ENCODE peak calls at places on chromosome 22, in six cellular contexts. One of them, this sample, is unnamed.

GRCh38 chr22:50396751-50397370 is 53.7 kb downstream of the PPP6R2 start:
- DNase-seq in CD8-positive, alpha-beta T cell: no peak
- DNase-seq in BE2C: no peak
- DNase-seq in cardiac muscle cell: no peak
- DNase-seq in tibial artery: no peak
- DNase-seq in PC-3: peak; percentile 11
- DNase-seq in this sample: no peak

GRCh38 chr22:44305888-44306287 is 6.9 kb downstream of the SHISAL1 start:
- DNase-seq in CD8-positive, alpha-beta T cell: no peak
- DNase-seq in BE2C: no peak
- DNase-seq in cardiac muscle cell: no peak
- DNase-seq in tibial artery: no peak
- DNase-seq in PC-3: no peak
- DNase-seq in this sample: no peak

GRCh38 chr22:41636467-41636866 is 15.4 kb downstream of the XRCC6 start:
- DNase-seq in CD8-positive, alpha-beta T cell: no peak
- DNase-seq in BE2C: no peak
- DNase-seq in cardiac muscle cell: no peak
- DNase-seq in tibial artery: no peak
- DNase-seq in PC-3: peak; percentile 76
- DNase-seq in this sample: no peak

GRCh38 chr22:22993184-22993583 is 77.1 kb upstream of the GNAZ start:
- DNase-seq in CD8-positive, alpha-beta T cell: no peak
- DNase-seq in BE2C: no peak
- DNase-seq in cardiac muscle cell: no peak
- DNase-seq in tibial artery: no peak
- DNase-seq in PC-3: no peak
- DNase-seq in this sample: no peak

GRCh38 chr22:39214006-39214382 is 30.8 kb downstream of the PDGFB start:
- DNase-seq in CD8-positive, alpha-beta T cell: no peak
- DNase-seq in BE2C: no peak
- DNase-seq in cardiac muscle cell: no peak
- DNase-seq in tibial artery: no peak
- DNase-seq in PC-3: peak; percentile 13
- DNase-seq in this sample: peak; percentile 14

GRCh38 chr22:50011447-50012200 is 941 bp downstream of the IL17REL start:
- DNase-seq in CD8-positive, alpha-beta T cell: no peak
- DNase-seq in BE2C: peak; percentile 6
- DNase-seq in cardiac muscle cell: no peak
- DNase-seq in tibial artery: no peak
- DNase-seq in PC-3: no peak
- DNase-seq in this sample: no peak

GRCh38 chr22:22201925-22202343 is 42.7 kb upstream of the VPREB1 start:
- DNase-seq in CD8-positive, alpha-beta T cell: no peak
- DNase-seq in BE2C: no peak
- DNase-seq in cardiac muscle cell: no peak
- DNase-seq in tibial artery: no peak
- DNase-seq in PC-3: no peak
- DNase-seq in this sample: no peak

GRCh38 chr22:25057013-25057881 is 104.7 kb downstream of the KIAA1671 start:
- DNase-seq in CD8-positive, alpha-beta T cell: peak; percentile 50
- DNase-seq in BE2C: peak; percentile 81
- DNase-seq in cardiac muscle cell: peak; percentile 72
- DNase-seq in tibial artery: peak; percentile 58
- DNase-seq in PC-3: peak; percentile 79
- DNase-seq in this sample: no peak

GRCh38 chr22:31753005-31753633 is 700 bp upstream of the DEPDC5 start:
- DNase-seq in CD8-positive, alpha-beta T cell: no peak
- DNase-seq in BE2C: peak; percentile 85
- DNase-seq in cardiac muscle cell: peak; percentile 93
- DNase-seq in tibial artery: peak; percentile 37
- DNase-seq in PC-3: peak; percentile 5
- DNase-seq in this sample: peak; percentile 61

GRCh38 chr22:41966607-41967240 is 2.5 kb upstream of the SEPTIN3 start:
- DNase-seq in CD8-positive, alpha-beta T cell: no peak
- DNase-seq in BE2C: peak; percentile 70
- DNase-seq in cardiac muscle cell: peak; percentile 25
- DNase-seq in tibial artery: peak; percentile 39
- DNase-seq in PC-3: peak; percentile 80
- DNase-seq in this sample: no peak

GRCh38 chr22:39546064-39546365 is 13.5 kb upstream of the RPS19BP1 start:
- DNase-seq in CD8-positive, alpha-beta T cell: no peak
- DNase-seq in BE2C: no peak
- DNase-seq in cardiac muscle cell: no peak
- DNase-seq in tibial artery: no peak
- DNase-seq in PC-3: no peak
- DNase-seq in this sample: no peak

GRCh38 chr22:38696606-38697005 is 4.1 kb downstream of the JOSD1 start:
- DNase-seq in CD8-positive, alpha-beta T cell: no peak
- DNase-seq in BE2C: no peak
- DNase-seq in cardiac muscle cell: no peak
- DNase-seq in tibial artery: no peak
- DNase-seq in PC-3: peak; percentile 77
- DNase-seq in this sample: peak; percentile 53

GRCh38 chr22:26394787-26395186 is 34.3 kb upstream of the ASPHD2 start:
- DNase-seq in CD8-positive, alpha-beta T cell: no peak
- DNase-seq in BE2C: no peak
- DNase-seq in cardiac muscle cell: no peak
- DNase-seq in tibial artery: no peak
- DNase-seq in PC-3: no peak
- DNase-seq in this sample: no peak

GRCh38 chr22:31750365-31751284 is 693 bp upstream of the PRR14L start:
- DNase-seq in CD8-positive, alpha-beta T cell: no peak
- DNase-seq in BE2C: no peak
- DNase-seq in cardiac muscle cell: no peak
- DNase-seq in tibial artery: no peak
- DNase-seq in PC-3: no peak
- DNase-seq in this sample: no peak

GRCh38 chr22:49979587-49980264 is 19.2 kb downstream of the PIM3 start:
- DNase-seq in CD8-positive, alpha-beta T cell: no peak
- DNase-seq in BE2C: peak; percentile 56
- DNase-seq in cardiac muscle cell: no peak
- DNase-seq in tibial artery: peak; percentile 25
- DNase-seq in PC-3: peak; percentile 63
- DNase-seq in this sample: no peak

GRCh38 chr22:21917206-21917958 is 35.3 kb downstream of the PPM1F start:
- DNase-seq in CD8-positive, alpha-beta T cell: no peak
- DNase-seq in BE2C: no peak
- DNase-seq in cardiac muscle cell: peak; percentile 61
- DNase-seq in tibial artery: no peak
- DNase-seq in PC-3: no peak
- DNase-seq in this sample: no peak

GRCh38 chr22:21634844-21635243 is 2.3 kb downstream of the CCDC116 start:
- DNase-seq in CD8-positive, alpha-beta T cell: no peak
- DNase-seq in BE2C: no peak
- DNase-seq in cardiac muscle cell: no peak
- DNase-seq in tibial artery: no peak
- DNase-seq in PC-3: no peak
- DNase-seq in this sample: no peak

GRCh38 chr22:48417143-48418070 is 1410.3 kb downstream of the BRD1 start:
- DNase-seq in CD8-positive, alpha-beta T cell: no peak
- DNase-seq in BE2C: no peak
- DNase-seq in cardiac muscle cell: peak; percentile 0
- DNase-seq in tibial artery: no peak
- DNase-seq in PC-3: no peak
- DNase-seq in this sample: no peak

GRCh38 chr22:39173787-39174497 is 21.5 kb upstream of the CBX7 start:
- DNase-seq in CD8-positive, alpha-beta T cell: peak; percentile 29
- DNase-seq in BE2C: no peak
- DNase-seq in cardiac muscle cell: no peak
- DNase-seq in tibial artery: no peak
- DNase-seq in PC-3: no peak
- DNase-seq in this sample: no peak

GRCh38 chr22:19811811-19812771 is 42.6 kb downstream of the GNB1L start:
- DNase-seq in CD8-positive, alpha-beta T cell: no peak
- DNase-seq in BE2C: peak; percentile 54
- DNase-seq in cardiac muscle cell: no peak
- DNase-seq in tibial artery: no peak
- DNase-seq in PC-3: no peak
- DNase-seq in this sample: no peak

GRCh38 chr22:35957589-35957988 is 71.0 kb downstream of the RBFOX2 start:
- DNase-seq in CD8-positive, alpha-beta T cell: no peak
- DNase-seq in BE2C: no peak
- DNase-seq in cardiac muscle cell: no peak
- DNase-seq in tibial artery: no peak
- DNase-seq in PC-3: no peak
- DNase-seq in this sample: no peak

GRCh38 chr22:32880906-32881596 is 79.5 kb downstream of the TIMP3 start:
- DNase-seq in CD8-positive, alpha-beta T cell: no peak
- DNase-seq in BE2C: peak; percentile 97
- DNase-seq in cardiac muscle cell: peak; percentile 95
- DNase-seq in tibial artery: no peak
- DNase-seq in PC-3: no peak
- DNase-seq in this sample: no peak

GRCh38 chr22:28917747-28918543 is 34.6 kb downstream of the ZNRF3 start:
- DNase-seq in CD8-positive, alpha-beta T cell: no peak
- DNase-seq in BE2C: peak; percentile 23
- DNase-seq in cardiac muscle cell: peak; percentile 86
- DNase-seq in tibial artery: no peak
- DNase-seq in PC-3: no peak
- DNase-seq in this sample: no peak

GRCh38 chr22:28923826-28924732 is 40.7 kb downstream of the ZNRF3 start:
- DNase-seq in CD8-positive, alpha-beta T cell: no peak
- DNase-seq in BE2C: peak; percentile 34
- DNase-seq in cardiac muscle cell: no peak
- DNase-seq in tibial artery: no peak
- DNase-seq in PC-3: no peak
- DNase-seq in this sample: no peak

GRCh38 chr22:28920757-28921584 is 37.6 kb downstream of the ZNRF3 start:
- DNase-seq in CD8-positive, alpha-beta T cell: no peak
- DNase-seq in BE2C: no peak
- DNase-seq in cardiac muscle cell: no peak
- DNase-seq in tibial artery: no peak
- DNase-seq in PC-3: no peak
- DNase-seq in this sample: no peak

GRCh38 chr22:28922540-28923244 is 39.3 kb downstream of the ZNRF3 start:
- DNase-seq in CD8-positive, alpha-beta T cell: no peak
- DNase-seq in BE2C: no peak
- DNase-seq in cardiac muscle cell: no peak
- DNase-seq in tibial artery: no peak
- DNase-seq in PC-3: no peak
- DNase-seq in this sample: no peak

DNA sequence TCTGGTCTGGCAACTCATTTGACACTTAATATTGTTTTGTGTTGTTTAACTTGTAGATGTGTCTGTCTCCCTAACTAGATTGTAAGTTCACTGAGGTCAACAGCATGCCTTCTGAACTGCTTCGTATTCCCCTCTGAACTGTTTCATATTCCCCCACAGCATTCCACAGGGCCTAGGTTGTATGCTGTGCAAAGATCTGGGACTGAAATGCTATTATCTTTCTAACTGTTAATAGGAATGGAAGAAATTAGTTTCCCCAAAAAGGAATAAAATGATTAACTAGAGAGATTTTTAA is 38.2 kb downstream of the ZNRF3 start:
- DNase-seq in CD8-positive, alpha-beta T cell: no peak
- DNase-seq in BE2C: no peak
- DNase-seq in cardiac muscle cell: no peak
- DNase-seq in tibial artery: no peak
- DNase-seq in PC-3: no peak
- DNase-seq in this sample: no peak
- H3K4me1 ChIP-seq in CD8-positive, alpha-beta T cell: no peaks in the 10 kb centered on the region
- H3K4me1 ChIP-seq in BE2C: peaks cover 8% of the 10 kb centered on the region
- H3K4me1 ChIP-seq in cardiac muscle cell: peaks cover 68% of the 10 kb centered on the region
- H3K4me1 ChIP-seq in tibial artery: peaks cover 49% of the 10 kb centered on the region
- H3K4me1 ChIP-seq in PC-3: no peaks in the 10 kb centered on the region
- H3K4me1 ChIP-seq in this sample: peaks cover 14% of the 10 kb centered on the region

GRCh38 chr22:18001040-18001893 is 23.1 kb downstream of the MICAL3 start:
- DNase-seq in CD8-positive, alpha-beta T cell: no peak
- DNase-seq in BE2C: peak; percentile 94
- DNase-seq in cardiac muscle cell: peak; percentile 96
- DNase-seq in tibial artery: peak; percentile 88
- DNase-seq in PC-3: peak; percentile 93
- DNase-seq in this sample: peak; percentile 94

GRCh38 chr22:18000441-18001039 is 23.8 kb downstream of the MICAL3 start:
- DNase-seq in CD8-positive, alpha-beta T cell: no peak
- DNase-seq in BE2C: peak; percentile 61
- DNase-seq in cardiac muscle cell: peak; percentile 46
- DNase-seq in tibial artery: no peak
- DNase-seq in PC-3: peak; percentile 9
- DNase-seq in this sample: peak; percentile 50

GRCh38 chr22:17998913-17999312 is 25.4 kb downstream of the MICAL3 start:
- DNase-seq in CD8-positive, alpha-beta T cell: no peak
- DNase-seq in BE2C: no peak
- DNase-seq in cardiac muscle cell: no peak
- DNase-seq in tibial artery: no peak
- DNase-seq in PC-3: no peak
- DNase-seq in this sample: no peak

GRCh38 chr22:17997456-17997855 is 26.9 kb downstream of the MICAL3 start:
- DNase-seq in CD8-positive, alpha-beta T cell: no peak
- DNase-seq in BE2C: no peak
- DNase-seq in cardiac muscle cell: no peak
- DNase-seq in tibial artery: no peak
- DNase-seq in PC-3: peak; percentile 17
- DNase-seq in this sample: peak; percentile 67

GRCh38 chr22:17999851-18000250 is 24.5 kb downstream of the MICAL3 start:
- DNase-seq in CD8-positive, alpha-beta T cell: no peak
- DNase-seq in BE2C: no peak
- DNase-seq in cardiac muscle cell: no peak
- DNase-seq in tibial artery: no peak
- DNase-seq in PC-3: peak; percentile 25
- DNase-seq in this sample: no peak
- H3K4me1 ChIP-seq in CD8-positive, alpha-beta T cell: peaks cover 30% of the 10 kb centered on the region
- H3K4me1 ChIP-seq in BE2C: no peaks in the 10 kb centered on the region
- H3K4me1 ChIP-seq in cardiac muscle cell: peaks cover 10% of the 10 kb centered on the region
- H3K4me1 ChIP-seq in tibial artery: peaks cover 4% of the 10 kb centered on the region
- H3K4me1 ChIP-seq in PC-3: peaks cover 17% of the 10 kb centered on the region
- H3K4me1 ChIP-seq in this sample: peaks cover 25% of the 10 kb centered on the region

DNA sequence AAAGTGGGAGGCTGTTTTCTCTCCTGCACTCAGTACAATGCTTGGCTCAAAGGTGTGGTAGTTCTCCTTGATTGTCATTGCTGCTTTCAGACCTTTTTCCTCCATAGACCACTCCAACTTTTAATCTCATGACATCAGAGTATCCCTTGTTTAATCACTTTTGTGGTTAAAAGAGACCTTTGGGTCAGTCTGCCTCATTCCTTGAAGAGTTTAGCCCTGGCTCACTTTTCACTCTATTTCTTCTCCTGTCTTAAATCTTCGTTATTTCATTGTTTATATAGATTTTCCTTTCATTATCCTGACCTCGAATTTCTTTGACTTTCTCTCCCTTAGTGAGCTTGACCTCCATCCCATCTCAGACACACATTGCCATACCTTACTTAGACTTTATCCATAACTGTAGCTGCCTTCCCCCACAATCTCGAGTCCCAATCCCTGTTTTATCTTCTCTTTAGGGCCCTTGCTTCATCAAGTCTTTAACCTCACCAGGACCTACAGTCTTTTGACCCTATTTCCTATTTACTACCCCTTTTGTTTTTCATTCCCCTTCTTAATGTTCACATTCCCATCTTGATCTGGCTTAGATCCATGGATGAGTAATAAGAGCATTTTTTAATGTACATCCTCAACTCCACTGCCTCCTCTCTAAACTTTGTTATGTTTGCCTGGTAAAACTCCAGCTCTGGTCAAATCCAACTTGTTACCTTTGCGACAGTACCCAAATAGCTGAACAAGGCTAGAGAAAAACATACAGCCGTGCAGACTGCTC is 9.5 kb downstream of the ATXN10 start:
- DNase-seq in CD8-positive, alpha-beta T cell: no peak
- DNase-seq in BE2C: no peak
- DNase-seq in cardiac muscle cell: no peak
- DNase-seq in tibial artery: no peak
- DNase-seq in PC-3: peak; percentile 83
- DNase-seq in this sample: peak; percentile 61
- H3K4me1 ChIP-seq in CD8-positive, alpha-beta T cell: peaks cover 7% of the 10 kb centered on the region
- H3K4me1 ChIP-seq in BE2C: peaks cover 5% of the 10 kb centered on the region
- H3K4me1 ChIP-seq in cardiac muscle cell: no peaks in the 10 kb centered on the region
- H3K4me1 ChIP-seq in tibial artery: peaks cover 38% of the 10 kb centered on the region
- H3K4me1 ChIP-seq in PC-3: peaks cover 85% of the 10 kb centered on the region
- H3K4me1 ChIP-seq in this sample: peaks cover 85% of the 10 kb centered on the region

GRCh38 chr22:46969961-46970360 is 207.5 kb downstream of the TBC1D22A start:
- DNase-seq in CD8-positive, alpha-beta T cell: no peak
- DNase-seq in BE2C: no peak
- DNase-seq in cardiac muscle cell: no peak
- DNase-seq in tibial artery: no peak
- DNase-seq in PC-3: no peak
- DNase-seq in this sample: no peak
- H3K4me1 ChIP-seq in CD8-positive, alpha-beta T cell: no peaks in the 10 kb centered on the region
- H3K4me1 ChIP-seq in BE2C: peaks cover 9% of the 10 kb centered on the region
- H3K4me1 ChIP-seq in cardiac muscle cell: peaks cover 12% of the 10 kb centered on the region
- H3K4me1 ChIP-seq in tibial artery: no peaks in the 10 kb centered on the region
- H3K4me1 ChIP-seq in PC-3: no peaks in the 10 kb centered on the region
- H3K4me1 ChIP-seq in this sample: no peaks in the 10 kb centered on the region

This sample was measured in SJSA1.